ENCODE peak calls at places on chromosomes 5 and 9, in six cellular contexts. I is transverse colon, J is astrocyte of the cerebellum, H is OCI-LY7, A is heart right ventricle, P is uterus. X is an unnamed sample.
A peak's percentile ranks its signal among the peaks of the same experiment; 100 is the strongest.

GRCh38 chr9:136131629-136132499 is 13.2 kb upstream of the TMEM250 start:
- DNase-seq in P (no peak), H (no peak), J (no peak), A (no peak), I (no peak), X (no peak)

GRCh38 chr9:97475079-97475478 is 26.4 kb upstream of the TMOD1 start:
- DNase-seq in I (no peak), A (no peak), P (no peak), H (no peak), J (no peak), X (no peak)

GRCh38 chr9:132383462-132383883 is 23.2 kb downstream of the TTF1 start:
- DNase-seq in I (peak; percentile 24), J (no peak), A (no peak), P (no peak), H (peak; percentile 91), X (no peak)

GRCh38 chr5:109656829-109657228 is 32.9 kb upstream of the MAN2A1 start:
- DNase-seq in A (peak; percentile 15), J (peak; percentile 61), H (no peak), I (peak; percentile 32), P (no peak), X (peak; percentile 96)

GRCh38 chr5:150112211-150113046 is 26.1 kb upstream of the CSF1R start:
- DNase-seq in J (peak; percentile 87), P (peak; percentile 75), H (no peak), I (no peak), A (peak; percentile 57), X (no peak)

GRCh38 chr5:110031402-110032140 is 341.8 kb downstream of the MAN2A1 start:
- DNase-seq in A (no peak), I (no peak), J (no peak), H (no peak), P (no peak), X (peak; percentile 32)

GRCh38 chr5:162323471-162323870 is 255.9 kb downstream of the GABRG2 start:
- DNase-seq in A (no peak), H (no peak), J (peak; percentile 8), P (no peak), I (peak; percentile 31), X (no peak)

GRCh38 chr5:38330207-38330606 is 71.8 kb downstream of the EGFLAM start:
- DNase-seq in H (no peak), A (no peak), P (no peak), J (no peak), I (no peak), X (no peak)

GRCh38 chr9:127279717-127280285 is 15.2 kb downstream of the GARNL3 start:
- DNase-seq in H (no peak), I (no peak), P (no peak), A (no peak), J (no peak), X (no peak)

GRCh38 chr5:80961376-80962281 is 1.5 kb downstream of the RASGRF2 start:
- DNase-seq in J (no peak), A (no peak), H (no peak), P (no peak), I (peak; percentile 23), X (no peak)

GRCh38 chr9:8733096-8733954 is 933.7 kb upstream of the DMAC1 start:
- DNase-seq in J (peak; percentile 36), A (peak; percentile 34), P (peak; percentile 26), I (no peak), H (no peak), X (no peak)

GRCh38 chr9:38249587-38250210 is 142.8 kb upstream of the ALDH1B1 start:
- DNase-seq in P (no peak), I (no peak), J (no peak), A (no peak), H (no peak), X (no peak)
- H3K4me3 ChIP-seq in P (no peak overlapping the region), I (no peak overlapping the region), J (no peak overlapping the region), A (no peak overlapping the region), H (no peak overlapping the region), X (no peak overlapping the region)

GRCh38 chr5:14155075-14155474 is 11.9 kb downstream of the TRIO start:
- DNase-seq in J (no peak), P (no peak), A (no peak), I (no peak), H (peak; percentile 40), X (no peak)

GRCh38 chr5:14157494-14157782 is 14.3 kb downstream of the TRIO start:
- DNase-seq in P (no peak), I (no peak), J (no peak), H (no peak), A (no peak), X (no peak)

GRCh38 chr5:14153932-14154646 is 10.9 kb downstream of the TRIO start:
- DNase-seq in I (peak; percentile 78), J (peak; percentile 72), H (no peak), A (peak; percentile 69), P (peak; percentile 79), X (no peak)

GRCh38 chr5:14156611-14157493 is 13.7 kb downstream of the TRIO start:
- DNase-seq in I (no peak), P (no peak), J (peak; percentile 98), A (no peak), H (peak; percentile 40), X (no peak)

GRCh38 chr5:14155730-14156129 is 12.6 kb downstream of the TRIO start:
- DNase-seq in H (no peak), J (no peak), I (no peak), A (no peak), P (no peak), X (no peak)
- H3K4me3 ChIP-seq in H (peak overlapping the region; percentile 38), J (no peak overlapping the region), I (no peak overlapping the region), A (no peak overlapping the region), P (no peak overlapping the region), X (no peak overlapping the region)

GRCh38 chr9:117253256-117253655 is 161.6 kb downstream of the ASTN2 start:
- DNase-seq in P (no peak), H (no peak), A (no peak), I (no peak), J (no peak), X (no peak)

GRCh38 chr9:117247271-117247670 is 167.6 kb downstream of the ASTN2 start:
- DNase-seq in I (no peak), P (no peak), H (peak; percentile 7), A (no peak), J (no peak), X (peak; percentile 4)

GRCh38 chr9:117250610-117251215 is 164.1 kb downstream of the ASTN2 start:
- DNase-seq in I (no peak), J (no peak), H (no peak), P (no peak), A (no peak), X (no peak)

GRCh38 chr9:117245225-117245624 is 169.6 kb downstream of the ASTN2 start:
- DNase-seq in P (no peak), H (no peak), A (no peak), J (no peak), I (no peak), X (no peak)

GRCh38 chr9:117249799-117250198 is 165.1 kb downstream of the ASTN2 start:
- DNase-seq in J (no peak), A (no peak), H (no peak), P (no peak), I (no peak), X (no peak)
- H3K4me3 ChIP-seq in J (no peak overlapping the region), A (no peak overlapping the region), H (no peak overlapping the region), P (no peak overlapping the region), I (no peak overlapping the region), X (no peak overlapping the region)

DNA sequence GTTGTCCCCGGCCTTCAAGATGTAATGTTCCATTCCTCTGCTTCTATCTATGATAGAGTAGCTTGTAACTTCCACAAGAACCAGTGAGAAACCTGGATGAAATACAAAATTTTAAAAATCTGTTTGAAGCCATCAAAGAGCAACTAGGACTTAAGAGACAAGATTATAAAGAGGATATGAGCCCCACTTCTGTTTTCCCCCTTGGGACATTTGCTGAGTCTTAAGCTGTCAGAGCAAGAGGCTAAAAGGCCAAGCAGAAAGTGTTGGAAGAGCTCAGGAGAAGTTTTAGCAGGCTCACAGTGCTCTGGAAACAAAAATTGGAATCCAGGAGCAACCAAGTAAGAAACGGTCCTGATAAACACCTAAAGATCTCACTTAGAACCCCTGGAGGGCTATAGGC is 76.1 kb downstream of the ADRB2 start:
- DNase-seq in J (no peak), I (no peak), P (no peak), A (no peak), H (no peak), X (no peak)
- H3K4me3 ChIP-seq in J (no peak overlapping the region), I (no peak overlapping the region), P (no peak overlapping the region), A (no peak overlapping the region), H (no peak overlapping the region), X (no peak overlapping the region)

GRCh38 chr5:76331139-76331538 is 71.9 kb upstream of the IQGAP2 start:
- DNase-seq in A (no peak), I (no peak), P (no peak), J (no peak), H (peak; percentile 24), X (peak; percentile 86)
- H3K4me3 ChIP-seq in A (no peak overlapping the region), I (no peak overlapping the region), P (no peak overlapping the region), J (no peak overlapping the region), H (no peak overlapping the region), X (no peak overlapping the region)

GRCh38 chr9:16153221-16153620 is 600.4 kb downstream of the CCDC171 start:
- DNase-seq in P (no peak), A (no peak), H (no peak), I (no peak), J (no peak), X (no peak)

GRCh38 chr9:16157216-16157615 is 604.4 kb downstream of the CCDC171 start:
- DNase-seq in P (no peak), H (no peak), I (no peak), J (no peak), A (no peak), X (no peak)

GRCh38 chr9:16158063-16158462 is 605.2 kb downstream of the CCDC171 start:
- DNase-seq in P (no peak), A (no peak), I (no peak), H (no peak), J (no peak), X (no peak)

GRCh38 chr9:16154570-16155078 is 601.8 kb downstream of the CCDC171 start:
- DNase-seq in I (peak; percentile 43), H (peak; percentile 4), P (no peak), A (peak; percentile 27), J (no peak), X (peak; percentile 75)

DNA sequence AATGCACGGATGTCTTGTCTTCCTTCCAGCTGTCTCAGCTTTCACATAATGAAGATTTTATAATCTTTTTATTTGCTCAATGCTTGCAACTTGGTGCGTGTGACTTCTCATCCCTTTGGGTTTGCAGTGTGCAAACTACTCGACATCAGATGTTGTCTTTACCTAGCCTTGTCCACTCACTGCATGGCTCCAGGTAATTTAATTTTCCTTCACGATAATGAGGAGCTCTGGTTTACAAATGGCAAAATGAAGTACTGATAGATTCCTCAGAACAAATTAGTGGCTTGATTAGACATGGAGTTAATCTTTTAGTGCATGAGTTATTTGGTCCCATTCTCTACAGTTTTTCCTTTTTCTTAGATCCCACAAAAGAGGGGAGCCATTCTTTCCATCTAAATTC is 603.0 kb downstream of the CCDC171 start:
- DNase-seq in P (no peak), I (no peak), J (no peak), H (no peak), A (no peak), X (no peak)
- H3K4me3 ChIP-seq in P (no peak overlapping the region), I (no peak overlapping the region), J (no peak overlapping the region), H (no peak overlapping the region), A (no peak overlapping the region), X (no peak overlapping the region)

GRCh38 chr9:125706661-125707539 is at the start of gene MAPKAP1:
- DNase-seq in J (peak; percentile 89), H (peak; percentile 96), I (peak; percentile 98), A (peak; percentile 99), P (peak; percentile 98), X (peak; percentile 89)
- H3K4me3 ChIP-seq in J (peak within 1 kb of the TSS; percentile 65), H (peak within 1 kb of the TSS; percentile 96), I (peak within 1 kb of the TSS; percentile 80), A (peak within 1 kb of the TSS; percentile 88), P (peak within 1 kb of the TSS; percentile 78), X (peak within 1 kb of the TSS; percentile 86)

X was measured in Jurkat, Clone E6-1.